ENCODE peak calls at places on chromosome 5, in eight cellular contexts. One of them, this sample, is unnamed. For H3K4me1, the result is how much of the 10 kb centered on the place peaks cover.

GRCh38 chr5:637581-638450 is 25.7 kb downstream of the CEP72 start:
- DNase-seq in uterus: no peak
- DNase-seq in esophagus squamous epithelium: no peak
- DNase-seq in HCT116: no peak
- DNase-seq in spleen: peak
- DNase-seq in A549: no peak
- DNase-seq in H1: peak
- DNase-seq in prostate gland: no peak
- DNase-seq in this sample: peak

GRCh38 chr5:173514666-173515065 is 101.8 kb downstream of the BOD1 start:
- DNase-seq in uterus: no peak
- DNase-seq in H1: peak
- DNase-seq in spleen: no peak
- DNase-seq in HCT116: no peak
- DNase-seq in A549: no peak
- DNase-seq in esophagus squamous epithelium: no peak
- DNase-seq in prostate gland: no peak
- DNase-seq in this sample: no peak

GRCh38 chr5:149757956-149758355 is 27.8 kb downstream of the PPARGC1B start:
- DNase-seq in A549: no peak
- DNase-seq in esophagus squamous epithelium: no peak
- DNase-seq in HCT116: no peak
- DNase-seq in H1: no peak
- DNase-seq in prostate gland: no peak
- DNase-seq in uterus: no peak
- DNase-seq in spleen: peak
- DNase-seq in this sample: no peak

GRCh38 chr5:166509085-166509484 is 1782.4 kb upstream of the WWC1 start:
- DNase-seq in esophagus squamous epithelium: no peak
- DNase-seq in H1: no peak
- DNase-seq in A549: no peak
- DNase-seq in spleen: no peak
- DNase-seq in uterus: no peak
- DNase-seq in HCT116: no peak
- DNase-seq in prostate gland: no peak
- DNase-seq in this sample: no peak

GRCh38 chr5:25393957-25394356 is 749.2 kb upstream of the CDH10 start:
- DNase-seq in spleen: no peak
- DNase-seq in uterus: no peak
- DNase-seq in HCT116: no peak
- DNase-seq in esophagus squamous epithelium: no peak
- DNase-seq in H1: no peak
- DNase-seq in prostate gland: no peak
- DNase-seq in A549: no peak
- DNase-seq in this sample: no peak

GRCh38 chr5:77390795-77391194 is 101.3 kb downstream of the WDR41 start:
- DNase-seq in H1: no peak
- DNase-seq in A549: no peak
- DNase-seq in prostate gland: no peak
- DNase-seq in uterus: no peak
- DNase-seq in esophagus squamous epithelium: no peak
- DNase-seq in spleen: no peak
- DNase-seq in HCT116: no peak
- DNase-seq in this sample: no peak

GRCh38 chr5:175471628-175472027 is 6.7 kb upstream of the SFXN1 start:
- DNase-seq in spleen: no peak
- DNase-seq in prostate gland: no peak
- DNase-seq in esophagus squamous epithelium: no peak
- DNase-seq in HCT116: no peak
- DNase-seq in A549: no peak
- DNase-seq in uterus: no peak
- DNase-seq in H1: no peak
- DNase-seq in this sample: no peak

GRCh38 chr5:76439201-76439600 is 36.1 kb downstream of the IQGAP2 start:
- DNase-seq in spleen: no peak
- DNase-seq in A549: no peak
- DNase-seq in H1: no peak
- DNase-seq in prostate gland: no peak
- DNase-seq in esophagus squamous epithelium: no peak
- DNase-seq in HCT116: no peak
- DNase-seq in uterus: no peak
- DNase-seq in this sample: no peak

GRCh38 chr5:121246971-121247370 is 604.7 kb upstream of the FTMT start:
- DNase-seq in esophagus squamous epithelium: no peak
- DNase-seq in A549: no peak
- DNase-seq in H1: no peak
- DNase-seq in HCT116: no peak
- DNase-seq in prostate gland: no peak
- DNase-seq in uterus: no peak
- DNase-seq in spleen: no peak
- DNase-seq in this sample: no peak

GRCh38 chr5:60540855-60541805 is 158.8 kb downstream of the DEPDC1B start:
- DNase-seq in prostate gland: no peak
- DNase-seq in H1: no peak
- DNase-seq in HCT116: no peak
- DNase-seq in spleen: no peak
- DNase-seq in A549: no peak
- DNase-seq in esophagus squamous epithelium: no peak
- DNase-seq in uterus: no peak
- DNase-seq in this sample: no peak

GRCh38 chr5:161966544-161966943 is 101.0 kb upstream of the GABRG2 start:
- DNase-seq in A549: no peak
- DNase-seq in H1: no peak
- DNase-seq in HCT116: no peak
- DNase-seq in esophagus squamous epithelium: no peak
- DNase-seq in prostate gland: no peak
- DNase-seq in spleen: no peak
- DNase-seq in uterus: no peak
- DNase-seq in this sample: no peak

GRCh38 chr5:168844566-168845296 is 265.6 kb upstream of the PANK3 start:
- DNase-seq in H1: no peak
- DNase-seq in uterus: no peak
- DNase-seq in HCT116: no peak
- DNase-seq in prostate gland: no peak
- DNase-seq in spleen: no peak
- DNase-seq in A549: no peak
- DNase-seq in esophagus squamous epithelium: no peak
- DNase-seq in this sample: no peak

GRCh38 chr5:28574616-28575015 is 1536.2 kb upstream of the CDH9 start:
- DNase-seq in esophagus squamous epithelium: no peak
- DNase-seq in uterus: no peak
- DNase-seq in H1: no peak
- DNase-seq in spleen: no peak
- DNase-seq in A549: no peak
- DNase-seq in prostate gland: no peak
- DNase-seq in HCT116: no peak
- DNase-seq in this sample: no peak

GRCh38 chr5:148912714-148913398 is 86.4 kb downstream of the ADRB2 start:
- DNase-seq in HCT116: peak
- DNase-seq in prostate gland: no peak
- DNase-seq in uterus: no peak
- DNase-seq in H1: peak
- DNase-seq in esophagus squamous epithelium: no peak
- DNase-seq in spleen: no peak
- DNase-seq in A549: peak
- DNase-seq in this sample: no peak

GRCh38 chr5:44365351-44365750 is 23.9 kb downstream of the FGF10 start:
- DNase-seq in A549: no peak
- DNase-seq in esophagus squamous epithelium: no peak
- DNase-seq in spleen: no peak
- DNase-seq in uterus: no peak
- DNase-seq in prostate gland: no peak
- DNase-seq in H1: no peak
- DNase-seq in HCT116: no peak
- DNase-seq in this sample: no peak

GRCh38 chr5:132771559-132771998 is 5.5 kb downstream of the SEPTIN8 start:
- DNase-seq in HCT116: no peak
- DNase-seq in uterus: peak
- DNase-seq in H1: no peak
- DNase-seq in spleen: no peak
- DNase-seq in esophagus squamous epithelium: no peak
- DNase-seq in prostate gland: no peak
- DNase-seq in A549: no peak
- DNase-seq in this sample: peak

GRCh38 chr5:54002183-54002770 is 308.1 kb downstream of the ARL15 start:
- DNase-seq in A549: no peak
- DNase-seq in HCT116: no peak
- DNase-seq in H1: no peak
- DNase-seq in esophagus squamous epithelium: no peak
- DNase-seq in spleen: no peak
- DNase-seq in prostate gland: no peak
- DNase-seq in uterus: no peak
- DNase-seq in this sample: no peak

GRCh38 chr5:89065919-89066318 is 182.9 kb upstream of the MEF2C start:
- DNase-seq in uterus: no peak
- DNase-seq in HCT116: no peak
- DNase-seq in spleen: no peak
- DNase-seq in H1: no peak
- DNase-seq in prostate gland: no peak
- DNase-seq in esophagus squamous epithelium: no peak
- DNase-seq in A549: no peak
- DNase-seq in this sample: no peak

GRCh38 chr5:82956600-82956999 is 120.6 kb downstream of the TMEM167A start:
- DNase-seq in prostate gland: no peak
- DNase-seq in A549: no peak
- DNase-seq in H1: no peak
- DNase-seq in HCT116: no peak
- DNase-seq in spleen: no peak
- DNase-seq in esophagus squamous epithelium: no peak
- DNase-seq in uterus: no peak
- DNase-seq in this sample: no peak

GRCh38 chr5:31100047-31100575 is 93.4 kb upstream of the CDH6 start:
- DNase-seq in HCT116: no peak
- DNase-seq in spleen: no peak
- DNase-seq in H1: no peak
- DNase-seq in prostate gland: no peak
- DNase-seq in uterus: no peak
- DNase-seq in esophagus squamous epithelium: no peak
- DNase-seq in A549: no peak
- DNase-seq in this sample: no peak

GRCh38 chr5:143316844-143317631 is 86.4 kb downstream of the NR3C1 start:
- DNase-seq in spleen: no peak
- DNase-seq in H1: no peak
- DNase-seq in HCT116: no peak
- DNase-seq in A549: no peak
- DNase-seq in prostate gland: no peak
- DNase-seq in esophagus squamous epithelium: no peak
- DNase-seq in uterus: no peak
- DNase-seq in this sample: no peak

GRCh38 chr5:16866795-16867584 is 69.1 kb downstream of the MYO10 start:
- DNase-seq in uterus: no peak
- DNase-seq in HCT116: no peak
- DNase-seq in A549: no peak
- DNase-seq in prostate gland: no peak
- DNase-seq in esophagus squamous epithelium: no peak
- DNase-seq in H1: peak
- DNase-seq in spleen: no peak
- DNase-seq in this sample: no peak

DNA sequence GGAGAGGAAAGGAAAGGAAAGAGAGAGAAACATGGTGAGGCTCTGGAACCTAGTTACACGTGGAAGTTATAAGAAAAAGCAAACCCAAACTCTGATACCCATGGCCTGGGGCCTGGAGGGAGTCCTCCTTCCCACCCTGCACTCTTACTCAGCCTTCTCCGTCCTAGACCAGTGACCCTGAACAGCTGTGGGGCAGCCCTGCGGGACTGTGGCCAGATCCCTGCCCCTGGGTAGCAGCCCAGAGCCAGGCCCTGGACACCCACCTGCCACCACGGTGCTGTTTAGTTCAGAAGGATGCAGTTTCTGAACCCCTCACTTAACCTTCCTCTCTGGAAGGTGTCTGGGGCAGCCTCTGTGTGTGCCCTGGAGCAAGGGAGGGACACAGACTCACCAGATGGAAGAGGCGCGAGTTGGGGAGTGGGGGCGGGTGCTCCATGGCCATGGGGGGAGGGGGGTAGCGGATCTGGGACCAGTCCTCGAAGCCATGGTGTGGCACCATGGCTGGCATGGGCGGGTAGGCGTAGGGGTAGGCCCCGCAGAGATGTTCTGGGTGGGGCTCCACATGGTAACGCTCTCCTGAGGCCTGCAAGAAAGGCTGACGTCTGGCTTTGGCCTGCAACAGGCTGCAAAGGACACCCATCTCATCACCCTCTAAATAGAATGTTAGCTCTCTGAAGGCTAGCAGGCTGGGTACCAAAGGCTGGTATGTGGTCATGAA is 13.0 kb downstream of the GPX3 start:
- DNase-seq in spleen: no peak
- DNase-seq in prostate gland: no peak
- DNase-seq in HCT116: no peak
- DNase-seq in uterus: no peak
- DNase-seq in H1: no peak
- DNase-seq in esophagus squamous epithelium: no peak
- DNase-seq in A549: no peak
- DNase-seq in this sample: no peak
- H3K4me1 ChIP-seq in spleen: under half
- H3K4me1 ChIP-seq in prostate gland: under half
- H3K4me1 ChIP-seq in HCT116: under half
- H3K4me1 ChIP-seq in uterus: under half
- H3K4me1 ChIP-seq in H1: under half
- H3K4me1 ChIP-seq in esophagus squamous epithelium: under half
- H3K4me1 ChIP-seq in A549: under half
- H3K4me1 ChIP-seq in this sample: under half

GRCh38 chr5:141392429-141393198 is at the start of gene PCDHGA8:
- DNase-seq in spleen: no peak
- DNase-seq in prostate gland: no peak
- DNase-seq in A549: no peak
- DNase-seq in HCT116: peak
- DNase-seq in H1: no peak
- DNase-seq in uterus: no peak
- DNase-seq in esophagus squamous epithelium: no peak
- DNase-seq in this sample: no peak
- H3K4me3 ChIP-seq in spleen: no peak
- H3K4me3 ChIP-seq in prostate gland: no peak
- H3K4me3 ChIP-seq in A549: no peak
- H3K4me3 ChIP-seq in HCT116: no peak
- H3K4me3 ChIP-seq in H1: no peak
- H3K4me3 ChIP-seq in uterus: no peak
- H3K4me3 ChIP-seq in esophagus squamous epithelium: no peak
- H3K4me3 ChIP-seq in this sample: no peak

GRCh38 chr5:57176350-57176857 is 2.5 kb downstream of the GPBP1 start:
- DNase-seq in uterus: no peak
- DNase-seq in HCT116: no peak
- DNase-seq in spleen: no peak
- DNase-seq in H1: no peak
- DNase-seq in prostate gland: no peak
- DNase-seq in esophagus squamous epithelium: no peak
- DNase-seq in A549: no peak
- DNase-seq in this sample: no peak
- TF ChIP-seq POLR2A in uterus: no peak
- TF ChIP-seq POLR2A in HCT116: no peak
- TF ChIP-seq POLR2A in spleen: no peak
- TF ChIP-seq POLR2A in H1: no peak
- TF ChIP-seq POLR2A in prostate gland: no peak
- TF ChIP-seq POLR2A in esophagus squamous epithelium: no peak
- TF ChIP-seq POLR2A in A549: no peak
- TF ChIP-seq POLR2A in this sample: no peak

DNA sequence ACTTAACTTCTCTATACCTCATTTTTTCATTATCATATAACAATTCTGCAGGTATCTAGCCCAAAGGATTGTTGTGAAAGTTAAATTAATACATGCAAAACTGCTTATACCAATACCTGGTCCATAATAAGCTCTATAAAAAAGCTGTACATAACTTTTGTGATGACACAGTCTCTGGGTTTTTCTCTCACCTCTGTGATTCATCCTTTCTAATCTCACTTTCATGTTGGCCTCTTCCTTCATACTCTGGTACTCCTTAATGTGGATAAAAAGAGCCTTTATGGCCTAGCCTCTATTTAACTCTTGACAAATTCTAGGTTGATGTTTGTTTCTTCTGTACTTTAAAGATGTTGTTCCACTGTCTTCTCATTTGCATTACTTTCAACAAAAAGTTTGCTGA is 162.9 kb upstream of the ACOT12 start:
- DNase-seq in uterus: no peak
- DNase-seq in esophagus squamous epithelium: no peak
- DNase-seq in H1: no peak
- DNase-seq in spleen: no peak
- DNase-seq in A549: no peak
- DNase-seq in HCT116: no peak
- DNase-seq in prostate gland: no peak
- DNase-seq in this sample: no peak
- H3K4me1 ChIP-seq in uterus: under half
- H3K4me1 ChIP-seq in esophagus squamous epithelium: under half
- H3K4me1 ChIP-seq in H1: under half
- H3K4me1 ChIP-seq in spleen: under half
- H3K4me1 ChIP-seq in A549: under half
- H3K4me1 ChIP-seq in HCT116: under half
- H3K4me1 ChIP-seq in prostate gland: under half
- H3K4me1 ChIP-seq in this sample: under half